ENCODE peak calls at places on chromosomes 12 and 14, in four cellular contexts. One of them, this sample, is unnamed.

GRCh38 chr14:30291216-30291615 is 267.7 kb upstream of the G2E3 start:
- DNase-seq in left lung: no peak
- DNase-seq in mesothelial cell of epicardium: no peak
- DNase-seq in KBM-7: no peak
- DNase-seq in this sample: no peak

GRCh38 chr14:24070285-24071143 is 848 bp upstream of the CPNE6 start:
- DNase-seq in left lung: no peak
- DNase-seq in mesothelial cell of epicardium: no peak
- DNase-seq in KBM-7: no peak
- DNase-seq in this sample: peak

GRCh38 chr12:122185494-122186082 is 2.7 kb downstream of the LRRC43 start:
- DNase-seq in left lung: no peak
- DNase-seq in mesothelial cell of epicardium: no peak
- DNase-seq in KBM-7: no peak
- DNase-seq in this sample: no peak

GRCh38 chr14:29926701-29927595 is 699 bp downstream of the PRKD1 start:
- DNase-seq in left lung: peak
- DNase-seq in mesothelial cell of epicardium: peak
- DNase-seq in KBM-7: peak
- DNase-seq in this sample: no peak

GRCh38 chr12:22518067-22518719 is 26.1 kb downstream of the C2CD5 start:
- DNase-seq in left lung: no peak
- DNase-seq in mesothelial cell of epicardium: no peak
- DNase-seq in KBM-7: no peak
- DNase-seq in this sample: no peak

GRCh38 chr14:65502676-65503124 is 90.2 kb downstream of the FUT8 start:
- DNase-seq in left lung: no peak
- DNase-seq in mesothelial cell of epicardium: no peak
- DNase-seq in KBM-7: no peak
- DNase-seq in this sample: no peak

GRCh38 chr12:113057565-113058485 is 1.3 kb downstream of the DTX1 start:
- DNase-seq in left lung: no peak
- DNase-seq in mesothelial cell of epicardium: no peak
- DNase-seq in KBM-7: no peak
- DNase-seq in this sample: peak

GRCh38 chr12:96034631-96035282 is 630 bp downstream of the LTA4H start:
- DNase-seq in left lung: no peak
- DNase-seq in mesothelial cell of epicardium: peak
- DNase-seq in KBM-7: peak
- DNase-seq in this sample: peak

This sample was measured in Karpas-422.